ENCODE peak calls at places on chromosomes 1 and 21, in six cellular contexts. X, H, S, R, O and I are unnamed samples.
A peak's percentile ranks its signal among the peaks of the same experiment; 100 is the strongest.

GRCh38 chr1:243849089-243850012 is 692 bp downstream of the AKT3 start:
- DNase-seq in X (peak; percentile 82), H (peak; percentile 75), S (peak; percentile 58), R (peak; percentile 43), O (peak; percentile 73), I (peak; percentile 70)

GRCh38 chr1:201020040-201020591 is 3.4 kb downstream of the KIF21B start:
- DNase-seq in X (peak; percentile 39), H (no peak), S (no peak), R (no peak), O (peak; percentile 21), I (no peak)

GRCh38 chr1:207026177-207026576 is 6.4 kb downstream of the C1orf116 start:
- DNase-seq in X (no peak), H (peak; percentile 60), S (no peak), R (no peak), O (no peak), I (peak; percentile 45)

GRCh38 chr1:229714964-229715603 is 89.0 kb downstream of the URB2 start:
- DNase-seq in X (no peak), H (no peak), S (no peak), R (no peak), O (peak; percentile 19), I (peak; percentile 64)

GRCh38 chr1:2386636-2387611 is 4.4 kb downstream of the MORN1 start:
- DNase-seq in X (no peak), H (no peak), S (peak; percentile 7), R (no peak), O (no peak), I (no peak)

GRCh38 chr1:43994071-43994470 is 2.7 kb downstream of the CCDC24 start:
- DNase-seq in X (no peak), H (no peak), S (no peak), R (no peak), O (no peak), I (no peak)

GRCh38 chr1:171715813-171716251 is 26.0 kb downstream of the VAMP4 start:
- DNase-seq in X (no peak), H (no peak), S (no peak), R (no peak), O (no peak), I (peak; percentile 7)

GRCh38 chr1:100502052-100502792 is 35.7 kb upstream of the GPR88 start:
- DNase-seq in X (no peak), H (peak; percentile 6), S (no peak), R (no peak), O (no peak), I (no peak)

GRCh38 chr1:211699059-211699458 is 23.6 kb upstream of the NEK2 start:
- DNase-seq in X (no peak), H (no peak), S (no peak), R (no peak), O (no peak), I (no peak)

GRCh38 chr1:92306020-92306419 is 7.2 kb downstream of the RPAP2 start:
- DNase-seq in X (no peak), H (no peak), S (no peak), R (no peak), O (no peak), I (no peak)

GRCh38 chr1:29830916-29831315 is 594.6 kb downstream of the PTPRU start:
- DNase-seq in X (no peak), H (no peak), S (no peak), R (no peak), O (no peak), I (no peak)

GRCh38 chr1:150161747-150162581 is 12.2 kb downstream of the PLEKHO1 start:
- DNase-seq in X (no peak), H (peak; percentile 72), S (no peak), R (no peak), O (no peak), I (peak; percentile 52)

GRCh38 chr1:118927826-118928225 is 60.3 kb downstream of the TBX15 start:
- DNase-seq in X (no peak), H (no peak), S (no peak), R (no peak), O (no peak), I (no peak)

GRCh38 chr1:34166191-34167090 is 1.4 kb upstream of the CSMD2 start:
- DNase-seq in X (no peak), H (peak; percentile 44), S (no peak), R (no peak), O (no peak), I (peak; percentile 70)

GRCh38 chr1:30783244-30783915 is 25.8 kb upstream of the LAPTM5 start:
- DNase-seq in X (no peak), H (no peak), S (peak; percentile 40), R (no peak), O (no peak), I (no peak)

GRCh38 chr1:116881879-116882520 is 27.7 kb upstream of the PTGFRN start:
- DNase-seq in X (no peak), H (peak; percentile 66), S (no peak), R (no peak), O (no peak), I (peak; percentile 54)

GRCh38 chr1:59549903-59550302 is 253.0 kb downstream of the FGGY start:
- DNase-seq in X (no peak), H (no peak), S (no peak), R (no peak), O (no peak), I (no peak)

GRCh38 chr21:37528150-37528937 is 161.8 kb downstream of the DYRK1A start:
- DNase-seq in X (no peak), H (no peak), S (no peak), R (no peak), O (no peak), I (no peak)

GRCh38 chr1:194289569-194290266 is 1103.3 kb upstream of the B3GALT2 start:
- DNase-seq in X (peak; percentile 88), H (no peak), S (no peak), R (peak; percentile 17), O (peak; percentile 32), I (no peak)

GRCh38 chr1:233057836-233058235 is 107.4 kb downstream of the NTPCR start:
- DNase-seq in X (no peak), H (no peak), S (no peak), R (no peak), O (no peak), I (no peak)

GRCh38 chr1:9629445-9630201 is 21.9 kb upstream of the PIK3CD start:
- DNase-seq in X (peak; percentile 88), H (no peak), S (peak; percentile 62), R (peak; percentile 72), O (peak; percentile 55), I (no peak)

GRCh38 chr21:19343711-19344110 is 940.1 kb upstream of the TMPRSS15 start:
- DNase-seq in X (no peak), H (no peak), S (no peak), R (no peak), O (no peak), I (no peak)

GRCh38 chr1:64913361-64914015 is 52.9 kb downstream of the JAK1 start:
- DNase-seq in X (no peak), H (no peak), S (no peak), R (no peak), O (no peak), I (no peak)

GRCh38 chr1:177883581-177883980 is 86.3 kb downstream of the SEC16B start:
- DNase-seq in X (no peak), H (no peak), S (no peak), R (no peak), O (no peak), I (no peak)

GRCh38 chr1:27536767-27537166 is 46.8 kb upstream of the WASF2 start:
- DNase-seq in X (no peak), H (peak; percentile 94), S (peak; percentile 76), R (no peak), O (no peak), I (peak; percentile 90)

GRCh38 chr1:14997646-14998276 is 155.8 kb upstream of the TMEM51 start:
- DNase-seq in X (no peak), H (no peak), S (no peak), R (no peak), O (no peak), I (peak; percentile 37)